ENCODE peak calls at places on chromosomes 12 and 14, in four cellular contexts. Y, H, A and D are unnamed samples.

GRCh38 chr12:88108021-88108420 is 33.9 kb downstream of the CEP290 start:
- DNase-seq in Y (no peak), H (no peak), A (no peak), D (no peak)

GRCh38 chr14:92905667-92906066 is 17.3 kb upstream of the CHGA start:
- DNase-seq in Y (no peak), H (no peak), A (no peak), D (no peak)

GRCh38 chr12:124359671-124360581 is 65.0 kb downstream of the RFLNA start:
- DNase-seq in Y (no peak), H (no peak), A (no peak), D (peak)

GRCh38 chr14:67477926-67478915 is 10.3 kb downstream of the TMEM229B start:
- DNase-seq in Y (no peak), H (no peak), A (no peak), D (no peak)

GRCh38 chr14:98826618-98827017 is 445.4 kb downstream of the BCL11B start:
- DNase-seq in Y (no peak), H (no peak), A (no peak), D (no peak)

GRCh38 chr12:3242199-3242863 is 165.2 kb downstream of the TSPAN9 start:
- DNase-seq in Y (no peak), H (no peak), A (no peak), D (no peak)

GRCh38 chr12:26319511-26319910 is 124.1 kb downstream of the SSPN start:
- DNase-seq in Y (no peak), H (no peak), A (no peak), D (no peak)

GRCh38 chr12:90954921-90955320 is at the start of gene CCER1:
- DNase-seq in Y (no peak), H (no peak), A (no peak), D (no peak)

GRCh38 chr12:122834229-122834920 is 882 bp upstream of the HIP1R start:
- DNase-seq in Y (no peak), H (no peak), A (peak), D (peak)